ENCODE peak calls at places on chromosome 10, in seven cellular contexts. O is heart left ventricle, B is heart right ventricle, E is SJCRH30, S is astrocyte, F is aorta, G is hepatocyte. D is an unnamed sample. For H3K27me3, the result is how much of the 10 kb centered on the place peaks cover.

GRCh38 chr10:103693070-103693811 is 162.1 kb downstream of the SH3PXD2A start:
- DNase-seq in B (no peak), S (no peak), F (no peak), O (no peak), G (peak), E (no peak), D (peak)

GRCh38 chr10:77715081-77715480 is 77.5 kb upstream of the KCNMA1 start:
- DNase-seq in B (no peak), E (no peak), F (no peak), G (no peak), S (no peak), O (no peak), D (no peak)

GRCh38 chr10:86613905-86614304 is 40.4 kb upstream of the OPN4 start:
- DNase-seq in S (no peak), O (no peak), G (no peak), B (no peak), E (no peak), F (no peak), D (no peak)

GRCh38 chr10:112349521-112350085 is 24.3 kb upstream of the ACSL5 start:
- DNase-seq in O (no peak), G (no peak), E (no peak), S (no peak), F (no peak), B (no peak), D (peak)

GRCh38 chr10:99906470-99906869 is 103.3 kb downstream of the DNMBP start:
- DNase-seq in S (peak), O (no peak), E (no peak), B (no peak), F (no peak), G (peak), D (no peak)

GRCh38 chr10:88081457-88082054 is 218.1 kb downstream of the PTEN start:
- DNase-seq in B (no peak), E (no peak), O (no peak), G (no peak), S (no peak), F (no peak), D (no peak)

GRCh38 chr10:114389429-114389828 is 14.9 kb downstream of the AFAP1L2 start:
- DNase-seq in O (no peak), G (no peak), B (no peak), S (peak), F (no peak), E (no peak), D (no peak)

GRCh38 chr10:132309879-132310591 is 2.3 kb upstream of the STK32C start:
- DNase-seq in O (peak), E (no peak), S (no peak), F (peak), B (no peak), G (no peak), D (peak)

GRCh38 chr10:31757374-31757773 is 171.3 kb downstream of the ARHGAP12 start:
- DNase-seq in G (peak), O (peak), F (no peak), E (no peak), S (no peak), B (no peak), D (no peak)

GRCh38 chr10:119235381-119235780 is 28.0 kb downstream of the GRK5 start:
- DNase-seq in E (peak), G (no peak), S (peak), B (peak), F (no peak), O (peak), D (no peak)

GRCh38 chr10:123929791-123930190 is 38.2 kb upstream of the CPXM2 start:
- DNase-seq in E (no peak), S (no peak), G (no peak), O (no peak), B (no peak), F (no peak), D (peak)

GRCh38 chr10:97718659-97719142 is 5.2 kb downstream of the MARVELD1 start:
- DNase-seq in E (peak), B (no peak), G (peak), O (no peak), S (no peak), F (peak), D (peak)

GRCh38 chr10:61978965-61979364 is 77.5 kb downstream of the ARID5B start:
- DNase-seq in F (no peak), S (no peak), B (peak), G (no peak), O (peak), E (no peak), D (peak)

GRCh38 chr10:46264737-46265368 is 21.9 kb upstream of the ANTXRL start:
- DNase-seq in G (no peak), B (no peak), S (no peak), F (no peak), O (peak), E (no peak), D (peak)

GRCh38 chr10:93106631-93107072 is 33.0 kb downstream of the CYP26A1 start:
- DNase-seq in F (no peak), B (no peak), O (no peak), S (peak), E (no peak), G (no peak), D (no peak)

GRCh38 chr10:101219946-101220451 is 9.3 kb downstream of the LBX1 start:
- DNase-seq in G (no peak), B (no peak), F (no peak), S (no peak), O (no peak), E (no peak), D (no peak)

GRCh38 chr10:101223274-101224059 is 5.8 kb downstream of the LBX1 start:
- DNase-seq in E (no peak), O (no peak), G (no peak), F (no peak), B (no peak), S (no peak), D (peak)

GRCh38 chr10:101222683-101223273 is 6.5 kb downstream of the LBX1 start:
- DNase-seq in G (no peak), F (no peak), S (no peak), O (no peak), B (no peak), E (no peak), D (no peak)

GRCh38 chr10:101222247-101222531 is 7.1 kb downstream of the LBX1 start:
- DNase-seq in S (no peak), F (no peak), E (no peak), G (no peak), B (no peak), O (no peak), D (no peak)

GRCh38 chr10:101221479-101222246 is 7.6 kb downstream of the LBX1 start:
- DNase-seq in B (no peak), F (no peak), E (no peak), G (no peak), O (no peak), S (no peak), D (no peak)
- H3K27me3 ChIP-seq in B (half or more), F (under half), E (under half), G (half or more), O (half or more), S (half or more), D (half or more)

GRCh38 chr10:8066797-8067196 is 12.3 kb downstream of the GATA3 start:
- DNase-seq in S (no peak), G (no peak), E (no peak), O (no peak), F (no peak), B (no peak), D (no peak)
- H3K27me3 ChIP-seq in S (under half), G (under half), E (under half), O (under half), F (under half), B (half or more), D (under half)

GRCh38 chr10:13386021-13386420 is 37.9 kb upstream of the SEPHS1 start:
- DNase-seq in O (no peak), F (no peak), E (no peak), G (no peak), B (no peak), S (no peak), D (no peak)

GRCh38 chr10:13388478-13388877 is 40.4 kb upstream of the SEPHS1 start:
- DNase-seq in S (no peak), O (no peak), G (no peak), F (no peak), B (no peak), E (no peak), D (no peak)

DNA sequence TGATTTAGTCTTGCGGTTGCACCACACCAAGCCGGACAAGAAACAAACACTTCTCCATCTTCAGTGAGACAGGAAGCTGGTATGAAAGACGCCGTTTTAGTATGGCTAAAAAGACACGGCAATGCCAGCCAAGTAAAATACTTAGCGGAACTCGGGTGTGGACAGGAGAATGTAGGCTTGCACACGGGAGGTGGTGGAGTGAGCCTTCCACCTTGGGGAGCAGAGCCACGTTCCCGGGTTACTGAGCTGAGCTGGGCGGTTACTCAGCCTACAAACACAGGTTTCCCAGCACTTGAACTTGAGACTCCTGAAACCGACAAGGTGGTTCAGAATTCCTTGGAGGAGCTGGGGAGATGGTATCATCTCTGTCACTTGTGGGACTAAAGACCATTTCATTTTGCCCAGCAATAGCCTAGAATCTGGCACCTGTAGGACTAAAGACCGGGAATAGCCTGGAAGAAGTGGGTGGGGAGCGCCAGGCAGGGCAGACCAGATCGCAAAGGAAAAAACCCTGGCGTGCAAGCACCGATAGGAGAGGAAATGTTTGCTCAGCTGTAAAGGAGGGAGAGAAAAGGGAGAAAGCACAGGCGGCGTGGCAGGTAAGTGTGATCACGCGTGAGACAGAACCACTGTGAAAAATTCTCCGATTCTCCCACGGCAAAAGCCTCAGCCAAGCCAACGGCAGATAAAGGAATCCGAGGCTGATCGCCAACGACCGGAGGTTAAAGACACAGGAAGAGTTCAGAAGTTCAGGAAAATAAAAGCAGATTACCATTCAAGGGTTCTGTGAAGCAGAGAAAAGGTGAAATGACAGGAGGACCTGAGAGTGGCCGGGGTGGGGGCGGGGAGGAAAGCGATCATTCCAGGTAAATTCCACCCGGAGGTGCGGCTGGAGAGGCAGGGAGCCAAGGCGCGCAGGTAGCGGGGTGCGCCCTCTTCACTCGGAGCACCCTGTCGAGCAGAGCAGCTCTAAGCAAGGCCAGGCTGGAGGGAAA is 35.0 kb upstream of the SEPHS1 start:
- DNase-seq in F (no peak), S (no peak), E (no peak), B (no peak), G (peak), O (no peak), D (peak)
- H3K27me3 ChIP-seq in F (under half), S (under half), E (under half), B (half or more), G (under half), O (under half), D (under half)

GRCh38 chr10:20091698-20092097 is 275.5 kb downstream of the PLXDC2 start:
- DNase-seq in S (no peak), G (no peak), O (no peak), E (no peak), B (no peak), F (no peak), D (no peak)
- H3K27me3 ChIP-seq in S (under half), G (under half), O (under half), E (under half), B (under half), F (under half), D (under half)